ENCODE peak calls at places on chromosome 15, in four cellular contexts. I is right lobe of liver, N is endothelial cell of umbilical vein, H is prostate gland. T is an unnamed sample.

GRCh38 chr15:35289029-35289617 is 204.0 kb upstream of the NANOGP8 start:
- DNase-seq in I (no peak), N (peak), H (peak), T (no peak)

GRCh38 chr15:70602834-70603560 is 160.4 kb downstream of the UACA start:
- DNase-seq in I (no peak), N (no peak), H (no peak), T (no peak)

GRCh38 chr15:66907826-66908502 is 157.4 kb upstream of the SMAD3 start:
- DNase-seq in I (peak), N (no peak), H (peak), T (peak)

GRCh38 chr15:39131605-39132004 is 449.3 kb upstream of the THBS1 start:
- DNase-seq in I (no peak), N (peak), H (no peak), T (no peak)

GRCh38 chr15:99406120-99406519 is 154.8 kb downstream of the LRRC28 start:
- DNase-seq in I (no peak), N (no peak), H (no peak), T (no peak)

GRCh38 chr15:25054943-25055342 is 100.2 kb downstream of the SNRPN start:
- DNase-seq in I (no peak), N (no peak), H (no peak), T (no peak)

GRCh38 chr15:43877371-43877770 is 50.6 kb downstream of the WDR76 start:
- DNase-seq in I (no peak), N (no peak), H (no peak), T (no peak)

GRCh38 chr15:80779658-80780415 is 667 bp downstream of the CEMIP start:
- DNase-seq in I (no peak), N (peak), H (peak), T (no peak)

GRCh38 chr15:100204211-100204610 is 137.6 kb downstream of the ADAMTS17 start:
- DNase-seq in I (no peak), N (no peak), H (no peak), T (no peak)

GRCh38 chr15:65195542-65196026 is 10.4 kb upstream of the CLPX start:
- DNase-seq in I (no peak), N (no peak), H (no peak), T (no peak)

GRCh38 chr15:57057134-57057930 is 138.9 kb downstream of the TCF12 start:
- DNase-seq in I (no peak), N (peak), H (no peak), T (no peak)

GRCh38 chr15:92500023-92500630 is 106.4 kb downstream of the ST8SIA2 start:
- DNase-seq in I (no peak), N (no peak), H (no peak), T (no peak)

GRCh38 chr15:29678504-29679034 is 143.7 kb downstream of the TJP1 start:
- DNase-seq in I (no peak), N (no peak), H (no peak), T (no peak)

GRCh38 chr15:101169457-101170071 is 82.3 kb downstream of the CHSY1 start:
- DNase-seq in I (peak), N (no peak), H (no peak), T (no peak)

GRCh38 chr15:83733206-83733605 is 79.3 kb downstream of the ADAMTSL3 start:
- DNase-seq in I (no peak), N (no peak), H (no peak), T (no peak)

GRCh38 chr15:78726870-78727551 is 84.3 kb downstream of the ADAMTS7 start:
- DNase-seq in I (no peak), N (no peak), H (no peak), T (no peak)

GRCh38 chr15:61951949-61952348 is 108.3 kb downstream of the VPS13C start:
- DNase-seq in I (no peak), N (peak), H (no peak), T (no peak)

GRCh38 chr15:31216210-31216911 is 110.3 kb upstream of the KLF13 start:
- DNase-seq in I (peak), N (no peak), H (peak), T (peak)

GRCh38 chr15:59062985-59063384 is 42.0 kb upstream of the CCNB2 start:
- DNase-seq in I (no peak), N (no peak), H (no peak), T (no peak)

GRCh38 chr15:82850731-82851130 is 41.3 kb downstream of the WHAMM start:
- DNase-seq in I (no peak), N (no peak), H (no peak), T (no peak)

GRCh38 chr15:71659730-71660067 is 150.7 kb upstream of the NR2E3 start:
- DNase-seq in I (no peak), N (no peak), H (no peak), T (no peak)

GRCh38 chr15:89504166-89504565 is 7.8 kb upstream of the RHCG start:
- DNase-seq in I (peak), N (no peak), H (no peak), T (no peak)

GRCh38 chr15:36373549-36373948 is 205.9 kb upstream of the CDIN1 start:
- DNase-seq in I (no peak), N (peak), H (no peak), T (no peak)

GRCh38 chr15:95972136-95972553 is 358.4 kb upstream of the NR2F2 start:
- DNase-seq in I (no peak), N (no peak), H (no peak), T (no peak)

GRCh38 chr15:69280783-69281182 is 17.9 kb upstream of the PAQR5 start:
- DNase-seq in I (no peak), N (no peak), H (no peak), T (no peak)

GRCh38 chr15:101534376-101534970 is 45.0 kb upstream of the PCSK6 start:
- DNase-seq in I (no peak), N (no peak), H (no peak), T (no peak)

GRCh38 chr15:48324949-48325348 is 6.3 kb upstream of the DUT start:
- DNase-seq in I (no peak), N (no peak), H (peak), T (no peak)

GRCh38 chr15:45133561-45133920 is 3.7 kb downstream of the DUOX1 start:
- DNase-seq in I (no peak), N (no peak), H (no peak), T (no peak)

GRCh38 chr15:39084683-39085530 is 496.0 kb upstream of the THBS1 start:
- DNase-seq in I (no peak), N (no peak), H (no peak), T (peak)

GRCh38 chr15:85379403-85380131 is 836 bp upstream of the AKAP13 start:
- DNase-seq in I (no peak), N (peak), H (peak), T (no peak)

GRCh38 chr15:98651581-98652220 is 3.4 kb downstream of the IGF1R start:
- DNase-seq in I (no peak), N (peak), H (peak), T (no peak)

GRCh38 chr15:63156708-63157065 is 590 bp downstream of the RPS27L start:
- DNase-seq in I (peak), N (peak), H (peak), T (no peak)

GRCh38 chr15:70569718-70570231 is 193.6 kb downstream of the UACA start:
- DNase-seq in I (peak), N (no peak), H (no peak), T (no peak)

GRCh38 chr15:64690578-64691296 is 84.7 kb downstream of the RBPMS2 start:
- DNase-seq in I (no peak), N (no peak), H (no peak), T (no peak)

GRCh38 chr15:59335197-59335786 is 37.4 kb downstream of the MYO1E start:
- DNase-seq in I (no peak), N (no peak), H (no peak), T (no peak)

GRCh38 chr15:68034071-68034470 is 20.0 kb upstream of the PIAS1 start:
- DNase-seq in I (no peak), N (no peak), H (no peak), T (no peak)

GRCh38 chr15:68028808-68029207 is 25.3 kb upstream of the PIAS1 start:
- DNase-seq in I (no peak), N (no peak), H (no peak), T (no peak)

GRCh38 chr15:68032672-68033071 is 21.4 kb upstream of the PIAS1 start:
- DNase-seq in I (peak), N (no peak), H (no peak), T (no peak)

GRCh38 chr15:68029959-68030358 is 24.2 kb upstream of the PIAS1 start:
- DNase-seq in I (no peak), N (no peak), H (no peak), T (no peak)

GRCh38 chr15:68031406-68031805 is 22.7 kb upstream of the PIAS1 start:
- DNase-seq in I (peak), N (no peak), H (no peak), T (no peak)
- TF ChIP-seq POLR2A in I (no peak), N (no peak), H (no peak), T (no peak)

DNA sequence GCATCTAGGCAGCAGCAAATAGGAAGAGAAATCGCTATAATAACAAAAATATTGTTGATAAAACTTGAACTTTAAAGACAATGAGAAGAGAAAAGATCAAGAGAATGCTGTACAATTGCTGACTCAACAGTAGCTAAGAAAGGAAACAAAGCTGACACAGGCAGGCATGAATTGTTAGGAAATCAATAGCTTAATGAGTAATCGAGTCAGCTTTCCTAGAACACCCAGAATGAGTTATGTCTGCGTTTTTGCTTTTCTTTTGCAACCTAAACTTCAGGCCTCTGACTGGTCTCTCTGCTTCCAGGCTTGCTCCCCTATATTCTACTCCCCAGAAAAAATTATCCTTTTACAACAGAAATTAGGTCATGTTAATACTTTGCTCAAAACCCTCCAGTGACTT is 116.1 kb downstream of the TMCO5A start:
- DNase-seq in I (no peak), N (peak), H (no peak), T (no peak)
- TF ChIP-seq CTCF in I (no peak), N (no peak), H (no peak), T (no peak)

GRCh38 chr15:77395013-77395774 is 24.7 kb downstream of the PEAK1 start:
- DNase-seq in I (no peak), N (no peak), H (no peak), T (no peak)

GRCh38 chr15:77396692-77397091 is 23.2 kb downstream of the PEAK1 start:
- DNase-seq in I (no peak), N (no peak), H (no peak), T (no peak)

GRCh38 chr15:77402740-77403379 is 17.0 kb downstream of the PEAK1 start:
- DNase-seq in I (no peak), N (peak), H (no peak), T (no peak)

GRCh38 chr15:77398927-77399326 is 21.0 kb downstream of the PEAK1 start:
- DNase-seq in I (no peak), N (no peak), H (no peak), T (no peak)

GRCh38 chr15:77400258-77400657 is 19.6 kb downstream of the PEAK1 start:
- DNase-seq in I (no peak), N (no peak), H (no peak), T (no peak)
- TF ChIP-seq POLR2A in I (no peak), N (no peak), H (no peak), T (no peak)

GRCh38 chr15:87502173-87502572 is 754.4 kb downstream of the NTRK3 start:
- DNase-seq in I (no peak), N (no peak), H (no peak), T (no peak)

GRCh38 chr15:87496109-87496508 is 760.4 kb downstream of the NTRK3 start:
- DNase-seq in I (no peak), N (no peak), H (no peak), T (peak)

GRCh38 chr15:87496795-87497194 is 759.7 kb downstream of the NTRK3 start:
- DNase-seq in I (no peak), N (no peak), H (no peak), T (no peak)

GRCh38 chr15:87498545-87498944 is 758.0 kb downstream of the NTRK3 start:
- DNase-seq in I (no peak), N (no peak), H (no peak), T (no peak)

DNA sequence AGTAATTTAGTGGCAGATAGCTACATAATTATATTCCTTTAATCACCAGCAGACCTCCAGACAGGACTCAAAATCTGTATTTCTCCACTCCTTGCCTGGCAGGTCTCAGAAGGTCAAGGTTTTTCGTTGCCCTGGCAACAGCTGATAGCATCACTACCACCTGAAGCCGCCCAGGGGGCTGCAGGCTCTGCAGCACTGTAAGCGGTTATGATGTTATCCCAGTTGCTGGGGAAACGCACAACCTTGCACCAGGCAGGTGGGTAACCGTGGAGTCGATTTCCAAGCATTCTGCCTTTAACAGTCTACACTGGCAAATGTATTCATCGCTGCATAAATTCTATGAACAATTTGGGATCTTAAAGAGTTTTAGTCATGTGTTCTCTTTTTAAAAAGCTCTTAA is 756.3 kb downstream of the NTRK3 start:
- DNase-seq in I (no peak), N (no peak), H (no peak), T (no peak)
- TF ChIP-seq CTCF in I (no peak), N (no peak), H (no peak), T (no peak)

GRCh38 chr15:40564591-40565332 is at the start of gene CCDC32:
- DNase-seq in I (peak), N (peak), H (peak), T (peak)
- TF ChIP-seq POLR2A in I (peak), N (peak), H (peak), T (no peak)

GRCh38 chr15:52112203-52112750 is 298 bp downstream of the BCL2L10 start:
- DNase-seq in I (peak), N (peak), H (peak), T (peak)
- TF ChIP-seq CTCF in I (no peak), N (peak), H (no peak), T (no peak)

T was measured in heart left ventricle.